ENCODE peak calls at places on chromosomes 6 and 20, in nine cellular contexts. M, S, C, N, O, W, B, H and U are unnamed samples.

GRCh38 chr20:34709836-34710567 is 5.9 kb downstream of the TP53INP2 start:
- DNase-seq in B (no peak), O (peak), H (no peak), C (peak), S (peak), N (no peak), W (peak), M (peak), U (no peak)

GRCh38 chr6:133645000-133645619 is 243.8 kb upstream of the TCF21 start:
- DNase-seq in H (peak), C (peak), B (peak), S (no peak), N (no peak), M (no peak), O (peak), W (no peak), U (no peak)

GRCh38 chr20:4134861-4135379 is 119.6 kb upstream of the RNF24 start:
- DNase-seq in H (no peak), O (no peak), N (no peak), C (no peak), B (peak), M (no peak), W (no peak), S (no peak), U (no peak)

GRCh38 chr6:28947067-28947765 is 23.4 kb upstream of the TRIM27 start:
- DNase-seq in O (no peak), B (no peak), C (no peak), M (no peak), H (no peak), N (no peak), S (no peak), W (no peak), U (no peak)

GRCh38 chr20:6075428-6076219 is 21.8 kb upstream of the LRRN4 start:
- DNase-seq in M (no peak), H (peak), C (no peak), W (no peak), O (peak), S (no peak), B (no peak), N (no peak), U (no peak)

GRCh38 chr6:119630561-119631192 is 281.1 kb upstream of the MAN1A1 start:
- DNase-seq in H (no peak), M (no peak), W (no peak), C (no peak), B (no peak), S (no peak), O (no peak), N (no peak), U (no peak)

GRCh38 chr20:57835462-57836455 is 125.9 kb upstream of the PMEPA1 start:
- DNase-seq in W (no peak), B (no peak), C (no peak), H (no peak), M (no peak), S (no peak), N (no peak), O (no peak), U (no peak)

GRCh38 chr6:36227379-36228344 is 31.1 kb downstream of the BRPF3 start:
- DNase-seq in N (no peak), O (peak), M (no peak), H (no peak), C (no peak), S (peak), B (no peak), W (no peak), U (no peak)

GRCh38 chr20:59566631-59567524 is 37.5 kb upstream of the PHACTR3 start:
- DNase-seq in W (no peak), B (no peak), O (no peak), S (no peak), C (no peak), N (no peak), M (peak), H (no peak), U (no peak)

GRCh38 chr6:31585531-31585930 is 546 bp upstream of the LST1 start:
- DNase-seq in W (no peak), C (peak), N (no peak), M (peak), O (no peak), H (no peak), S (no peak), B (peak), U (no peak)

GRCh38 chr20:59014680-59015389 is 4.4 kb upstream of the TUBB1 start:
- DNase-seq in W (no peak), N (no peak), C (no peak), S (peak), H (no peak), M (peak), O (no peak), B (no peak), U (no peak)

GRCh38 chr20:13017883-13018535 is 9.2 kb downstream of the SPTLC3 start:
- DNase-seq in W (no peak), S (no peak), H (no peak), O (no peak), M (no peak), C (peak), B (peak), N (no peak), U (no peak)

GRCh38 chr6:96899019-96899418 is 1.3 kb upstream of the NDUFAF4 start:
- DNase-seq in N (peak), S (no peak), M (no peak), C (peak), H (peak), W (no peak), B (peak), O (peak), U (no peak)

GRCh38 chr20:13009682-13010406 is 1.1 kb downstream of the SPTLC3 start:
- DNase-seq in B (no peak), O (peak), C (peak), H (peak), M (no peak), N (peak), S (peak), W (no peak), U (no peak)

GRCh38 chr20:14189794-14190402 is 147.5 kb downstream of the FLRT3 start:
- DNase-seq in O (peak), B (peak), C (peak), N (no peak), H (peak), M (no peak), W (no peak), S (no peak), U (no peak)

GRCh38 chr6:116072368-116072767 is 11.7 kb upstream of the FRK start:
- DNase-seq in S (no peak), B (no peak), O (peak), W (no peak), H (no peak), M (no peak), N (no peak), C (no peak), U (no peak)

GRCh38 chr20:22701679-22702308 is 117.4 kb upstream of the FOXA2 start:
- DNase-seq in N (no peak), B (no peak), C (no peak), S (no peak), O (no peak), H (no peak), W (no peak), M (no peak), U (no peak)

GRCh38 chr6:113591896-113592827 is 265.0 kb upstream of the MARCKS start:
- DNase-seq in M (no peak), W (no peak), C (no peak), S (no peak), N (peak), H (peak), O (peak), B (no peak), U (no peak)

GRCh38 chr20:59817406-59817805 is 116.0 kb downstream of the SYCP2 start:
- DNase-seq in B (no peak), H (no peak), W (no peak), O (no peak), N (no peak), M (no peak), S (no peak), C (no peak), U (no peak)

GRCh38 chr20:13008761-13009681 is at the start of gene SPTLC3:
- DNase-seq in W (no peak), C (peak), M (no peak), S (peak), B (no peak), N (no peak), O (peak), H (peak), U (no peak)

GRCh38 chr6:39696986-39697788 is 28.0 kb downstream of the KIF6 start:
- DNase-seq in W (no peak), M (no peak), B (no peak), H (no peak), O (no peak), S (no peak), C (no peak), N (no peak), U (no peak)

GRCh38 chr6:122569372-122569771 is 40.8 kb upstream of the PKIB start:
- DNase-seq in N (no peak), B (no peak), C (no peak), W (no peak), H (no peak), O (no peak), S (no peak), M (no peak), U (no peak)

GRCh38 chr6:32195902-32196681 is 3.6 kb upstream of the GPSM3 start:
- DNase-seq in S (peak), N (peak), M (peak), O (peak), B (peak), H (peak), W (no peak), C (peak), U (no peak)

GRCh38 chr6:44223471-44224153 is at the start of gene SLC29A1:
- DNase-seq in M (peak), C (no peak), W (peak), N (peak), O (peak), S (peak), B (peak), H (no peak), U (no peak)
- TF ChIP-seq CTCF in M (no peak), C (no peak), W (no peak), N (no peak), O (peak), S (no peak), B (no peak), H (no peak), U (peak)

DNA sequence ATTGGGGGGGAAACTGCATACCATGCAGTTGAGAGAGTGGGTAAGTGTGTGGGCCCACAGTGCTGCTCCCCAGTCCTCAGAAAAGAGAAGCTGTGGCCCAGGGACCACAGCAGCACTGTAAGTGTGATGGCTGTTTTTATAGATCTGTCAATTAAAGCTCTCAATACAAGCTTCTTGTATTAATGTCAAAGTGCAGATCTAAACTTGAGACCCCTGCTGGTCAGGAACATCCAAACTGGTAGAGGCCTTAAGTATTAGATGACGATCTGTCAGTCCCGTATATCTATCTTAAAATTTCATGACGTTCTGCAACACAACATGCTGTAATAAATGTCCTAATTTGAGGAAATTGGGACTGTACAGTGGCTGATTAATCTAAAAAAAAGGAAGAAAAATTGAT is 74.8 kb downstream of the TULP4 start:
- DNase-seq in O (no peak), W (no peak), C (no peak), S (no peak), M (no peak), N (no peak), H (no peak), B (peak), U (no peak)
- TF ChIP-seq CTCF in O (no peak), W (peak), C (peak), S (no peak), M (no peak), N (no peak), H (peak), B (no peak), U (peak)

DNA sequence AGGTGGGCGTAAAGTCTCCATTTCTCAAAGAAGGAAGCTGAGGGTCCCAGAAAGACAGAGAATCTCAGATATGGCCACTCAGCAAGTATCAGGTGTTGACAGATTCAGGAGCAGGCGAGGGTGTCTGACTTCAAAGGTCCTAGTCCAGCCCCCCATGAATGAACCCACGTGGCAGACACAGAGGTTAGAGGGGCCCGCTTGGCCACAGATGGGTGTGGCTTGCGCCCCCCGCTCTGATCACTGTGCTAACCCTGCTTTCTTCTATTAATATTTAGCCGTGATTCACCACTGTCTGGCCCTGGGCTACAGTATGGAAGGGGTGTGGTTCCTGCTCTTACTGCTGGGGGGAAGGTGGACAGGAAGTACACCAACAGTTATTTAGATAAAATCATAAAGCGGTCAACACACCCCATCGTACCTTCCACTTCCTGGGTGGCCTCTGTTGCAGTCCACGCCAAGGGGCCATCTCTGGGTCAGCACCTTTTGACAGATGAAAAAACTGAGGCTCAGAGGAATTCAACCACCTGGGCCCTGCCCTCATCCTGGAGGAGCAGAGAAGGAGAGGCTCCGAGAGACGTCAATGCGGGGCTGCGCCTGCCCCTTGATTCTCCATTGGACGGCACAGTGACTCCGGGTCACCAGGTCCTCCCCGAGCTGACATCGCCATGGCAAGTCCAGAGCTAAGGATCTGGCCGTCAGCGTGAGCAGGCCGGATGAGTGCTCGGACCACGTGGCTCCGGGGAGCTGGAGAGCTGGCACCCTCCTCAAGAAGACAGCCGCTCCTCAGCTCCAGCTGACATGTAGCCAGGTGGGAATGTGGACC is 206.3 kb downstream of the PREX1 start:
- DNase-seq in M (peak), S (no peak), N (no peak), H (no peak), W (no peak), O (peak), B (peak), C (no peak), U (peak)
- TF ChIP-seq CTCF in M (no peak), S (no peak), N (no peak), H (no peak), W (no peak), O (no peak), B (peak), C (no peak), U (peak)

GRCh38 chr20:540391-541201 is 3.0 kb downstream of the CSNK2A1 start:
- DNase-seq in H (no peak), O (no peak), N (no peak), C (no peak), S (no peak), B (no peak), M (no peak), W (no peak), U (no peak)
- TF ChIP-seq CTCF in H (no peak), O (no peak), N (no peak), C (no peak), S (no peak), B (no peak), M (no peak), W (no peak), U (no peak)

DNA sequence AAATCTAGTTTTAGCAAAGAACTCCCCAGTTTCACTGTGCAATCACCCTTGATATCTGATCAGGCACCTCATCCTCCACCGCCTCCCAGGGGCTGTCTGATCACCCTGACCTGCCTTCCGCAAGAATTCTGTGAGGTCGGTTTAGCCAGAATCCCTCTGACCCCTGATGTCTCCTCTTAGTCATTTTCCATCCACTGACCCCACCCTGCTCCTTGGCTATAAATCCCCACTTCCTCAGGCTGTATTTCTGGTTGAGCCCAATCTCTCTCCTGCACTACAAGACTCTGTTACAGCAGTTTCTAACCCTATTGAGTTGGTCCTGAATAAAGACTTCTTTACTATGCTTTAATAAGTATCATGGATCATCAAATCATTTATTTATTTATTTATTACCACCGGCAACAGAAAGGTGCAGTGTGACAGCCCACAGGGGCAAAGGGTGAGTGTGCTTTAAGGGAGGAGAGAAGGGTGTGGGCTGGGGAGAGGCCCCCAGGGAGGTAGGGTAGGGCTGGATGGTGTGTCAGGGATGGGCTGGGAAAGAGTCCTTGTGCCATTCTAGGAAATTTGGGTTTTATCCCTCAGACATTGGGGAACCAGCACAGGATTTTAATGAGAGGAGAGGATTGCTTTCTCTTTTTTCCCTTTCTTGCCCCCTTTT is 11.2 kb upstream of the SERPINB6 start:
- DNase-seq in N (no peak), S (no peak), M (no peak), O (no peak), C (peak), B (no peak), W (no peak), H (no peak), U (no peak)
- TF ChIP-seq CTCF in N (no peak), S (no peak), M (no peak), O (no peak), C (no peak), B (no peak), W (no peak), H (no peak), U (no peak)

GRCh38 chr6:4503700-4504099 is 272.5 kb upstream of the CDYL start:
- DNase-seq in O (no peak), N (no peak), W (no peak), B (no peak), C (no peak), H (no peak), M (no peak), S (no peak), U (no peak)
- TF ChIP-seq CTCF in O (no peak), N (no peak), W (no peak), B (no peak), C (no peak), H (no peak), M (no peak), S (no peak), U (no peak)